ENCODE peak calls at places on chromosomes 1 and 21, in seven cellular contexts. Y is Right ventricle myocardium superior; Q is Karpas-422; J is MM.1S; G is tibial nerve; U is activated CD8-positive, alpha-beta memory T cell treated with anti-CD3 and anti-CD28 coated beads, Interleukin-2, amount 10 ng/mL, durations not matched to agents 7 days and 5 days; V is stimulated activated CD8-positive, alpha-beta memory T cell treated with anti-CD3 and anti-CD28 coated beads, Interleukin-2, amount 100 ng/mL, for 48 hours. A is an unnamed sample.

GRCh38 chr1:46333300-46334029 is 7.1 kb upstream of the NSUN4 start:
- DNase-seq in Y (no peak), Q (peak; percentile 95), J (peak; percentile 69), G (no peak), U (no peak), V (no peak), A (no peak)

GRCh38 chr1:117339866-117340357 is 27.3 kb upstream of the MAN1A2 start:
- DNase-seq in Y (no peak), Q (peak; percentile 51), J (peak; percentile 19), G (no peak), U (no peak), V (no peak), A (no peak)

GRCh38 chr1:206435450-206435849 is 34.8 kb upstream of the IKBKE start:
- DNase-seq in Y (no peak), Q (no peak), J (no peak), G (no peak), U (peak; percentile 50), V (no peak), A (no peak)

GRCh38 chr1:25590096-25590824 is 26.3 kb upstream of the MAN1C1 start:
- DNase-seq in Y (peak; percentile 78), Q (no peak), J (no peak), G (no peak), U (no peak), V (no peak), A (peak; percentile 70)

GRCh38 chr1:112011231-112011630 is 21.8 kb upstream of the KCND3 start:
- DNase-seq in Y (no peak), Q (no peak), J (no peak), G (no peak), U (no peak), V (no peak), A (no peak)

GRCh38 chr1:181061891-181062777 is 26.4 kb upstream of the IER5 start:
- DNase-seq in Y (peak; percentile 62), Q (peak; percentile 72), J (peak; percentile 24), G (no peak), U (no peak), V (no peak), A (no peak)

GRCh38 chr1:2050482-2050792 is 226 bp downstream of the PRKCZ start:
- DNase-seq in Y (no peak), Q (no peak), J (no peak), G (no peak), U (no peak), V (no peak), A (no peak)

GRCh38 chr1:110555807-110556470 is 37.0 kb upstream of the KCNA10 start:
- DNase-seq in Y (peak; percentile 80), Q (no peak), J (no peak), G (peak; percentile 53), U (peak; percentile 36), V (no peak), A (no peak)

GRCh38 chr1:18970762-18971161 is 14.3 kb upstream of the IFFO2 start:
- DNase-seq in Y (no peak), Q (no peak), J (no peak), G (no peak), U (no peak), V (no peak), A (no peak)

GRCh38 chr21:46297311-46298082 is 11.4 kb downstream of the YBEY start:
- DNase-seq in Y (peak; percentile 56), Q (no peak), J (no peak), G (no peak), U (no peak), V (no peak), A (no peak)

GRCh38 chr1:31032266-31032665 is 33.3 kb downstream of the PUM1 start:
- DNase-seq in Y (no peak), Q (no peak), J (no peak), G (no peak), U (no peak), V (no peak), A (no peak)

GRCh38 chr1:245585252-245585959 is 430.6 kb downstream of the KIF26B start:
- DNase-seq in Y (no peak), Q (no peak), J (no peak), G (no peak), U (no peak), V (no peak), A (no peak)

GRCh38 chr1:13801232-13801631 is 101.2 kb downstream of the PRDM2 start:
- DNase-seq in Y (no peak), Q (no peak), J (no peak), G (no peak), U (no peak), V (no peak), A (no peak)

GRCh38 chr1:36847186-36847585 is 187.1 kb downstream of the GRIK3 start:
- DNase-seq in Y (no peak), Q (no peak), J (no peak), G (no peak), U (no peak), V (no peak), A (no peak)

GRCh38 chr21:32976791-32977190 is 48.9 kb upstream of the OLIG2 start:
- DNase-seq in Y (no peak), Q (no peak), J (no peak), G (no peak), U (no peak), V (no peak), A (no peak)

GRCh38 chr1:110647254-110647891 is 27.4 kb downstream of the KCNA3 start:
- DNase-seq in Y (no peak), Q (no peak), J (no peak), G (no peak), U (no peak), V (no peak), A (no peak)

GRCh38 chr1:218347316-218347712 is 2.2 kb downstream of the TGFB2 start:
- DNase-seq in Y (no peak), Q (no peak), J (no peak), G (no peak), U (no peak), V (no peak), A (no peak)

GRCh38 chr1:113456967-113457366 is 66.7 kb downstream of the MAGI3 start:
- DNase-seq in Y (no peak), Q (no peak), J (no peak), G (no peak), U (no peak), V (no peak), A (no peak)

GRCh38 chr1:183124259-183124658 is 61.8 kb upstream of the LAMC2 start:
- DNase-seq in Y (peak; percentile 53), Q (no peak), J (peak; percentile 81), G (no peak), U (no peak), V (no peak), A (no peak)

GRCh38 chr1:170388489-170388888 is 143.5 kb upstream of the GORAB start:
- DNase-seq in Y (no peak), Q (no peak), J (no peak), G (no peak), U (no peak), V (no peak), A (no peak)

GRCh38 chr1:190244406-190244805 is 233.3 kb downstream of the BRINP3 start:
- DNase-seq in Y (no peak), Q (no peak), J (no peak), G (no peak), U (no peak), V (no peak), A (no peak)

GRCh38 chr1:232767381-232768074 is 37.7 kb upstream of the MAP10 start:
- DNase-seq in Y (no peak), Q (no peak), J (no peak), G (no peak), U (no peak), V (no peak), A (peak; percentile 79)

GRCh38 chr1:230281531-230281930 is 144.6 kb downstream of the PGBD5 start:
- DNase-seq in Y (peak; percentile 19), Q (peak; percentile 9), J (no peak), G (no peak), U (no peak), V (no peak), A (no peak)

GRCh38 chr1:207025144-207025880 is 7.2 kb downstream of the C1orf116 start:
- DNase-seq in Y (no peak), Q (no peak), J (no peak), G (no peak), U (no peak), V (no peak), A (no peak)

GRCh38 chr1:37901893-37902225 is 42.5 kb upstream of the MTF1 start:
- DNase-seq in Y (no peak), Q (no peak), J (no peak), G (no peak), U (no peak), V (no peak), A (no peak)